ENCODE peak calls at places on chromosomes 4 and X, in seven cellular contexts. E, K, L, V, F, A and I are unnamed samples.

GRCh38 chr4:38308728-38309315 is 348.6 kb downstream of the PTTG2 start:
- DNase-seq in E (no peak), K (no peak), L (peak), V (peak), F (no peak), A (no peak), I (no peak)

GRCh38 chrX:150363561-150364346 is 637 bp downstream of the MAMLD1 start:
- DNase-seq in E (no peak), K (peak), L (peak), V (peak), F (no peak), A (no peak), I (no peak)

GRCh38 chrX:86369847-86370630 is 221.8 kb downstream of the DACH2 start:
- DNase-seq in E (no peak), K (no peak), L (peak), V (no peak), F (no peak), A (no peak), I (no peak)

GRCh38 chrX:120419465-120419864 is 49.6 kb downstream of the LAMP2 start:
- DNase-seq in E (no peak), K (no peak), L (no peak), V (no peak), F (no peak), A (no peak), I (no peak)

GRCh38 chrX:134631404-134632346 is 26.6 kb downstream of the PLAC1 start:
- DNase-seq in E (no peak), K (no peak), L (peak), V (no peak), F (no peak), A (peak), I (no peak)

GRCh38 chr4:148065069-148065468 is 333.2 kb downstream of the ARHGAP10 start:
- DNase-seq in E (no peak), K (peak), L (peak), V (no peak), F (no peak), A (peak), I (no peak)

GRCh38 chrX:125387945-125388344 is 68.3 kb downstream of the TEX13C start:
- DNase-seq in E (no peak), K (no peak), L (no peak), V (no peak), F (no peak), A (no peak), I (no peak)

GRCh38 chrX:48737213-48737938 is 24.2 kb upstream of the GLOD5 start:
- DNase-seq in E (peak), K (peak), L (peak), V (peak), F (peak), A (peak), I (peak)

GRCh38 chr4:163694385-163694784 is 199.9 kb downstream of the TMA16 start:
- DNase-seq in E (no peak), K (no peak), L (peak), V (peak), F (no peak), A (no peak), I (no peak)

GRCh38 chrX:42869011-42869410 is 91.0 kb upstream of the PPP1R2C start:
- DNase-seq in E (no peak), K (no peak), L (no peak), V (no peak), F (no peak), A (no peak), I (no peak)

GRCh38 chrX:35919536-35920309 is at the start of gene CFAP47:
- DNase-seq in E (no peak), K (peak), L (no peak), V (no peak), F (no peak), A (no peak), I (no peak)

GRCh38 chr4:31193516-31193915 is 473.3 kb downstream of the PCDH7 start:
- DNase-seq in E (no peak), K (no peak), L (no peak), V (no peak), F (no peak), A (no peak), I (no peak)